ENCODE peak calls at places on chromosomes 12 and 14, in seven cellular contexts. A is IMR-90, T is stomach, P is transverse colon, R is spleen, K is A549, D is HCT116. Q is an unnamed sample.

GRCh38 chr12:69610126-69610525 is 581 bp downstream of the LRRC10 start:
- DNase-seq in R (no peak), K (no peak), P (no peak), T (no peak), D (no peak), A (no peak), Q (no peak)

GRCh38 chr14:24085215-24085614 is 8.9 kb upstream of the PCK2 start:
- DNase-seq in K (no peak), R (no peak), D (no peak), A (no peak), P (no peak), T (no peak), Q (no peak)

GRCh38 chr12:26798013-26798412 is 35.0 kb downstream of the ITPR2 start:
- DNase-seq in A (peak), P (no peak), D (no peak), R (no peak), T (no peak), K (no peak), Q (no peak)

GRCh38 chr12:63977441-63977840 is 132.9 kb downstream of the SRGAP1 start:
- DNase-seq in D (no peak), R (no peak), A (no peak), K (no peak), T (no peak), P (no peak), Q (no peak)

GRCh38 chr14:95052016-95052585 is 105.2 kb downstream of the DICER1 start:
- DNase-seq in P (no peak), D (no peak), R (no peak), K (no peak), A (no peak), T (peak), Q (no peak)

GRCh38 chr12:127803545-127803944 is 463.4 kb upstream of the TMEM132C start:
- DNase-seq in R (no peak), D (no peak), P (no peak), K (no peak), T (no peak), A (no peak), Q (no peak)

GRCh38 chr12:14418526-14418925 is 53.0 kb downstream of the ATF7IP start:
- DNase-seq in R (no peak), K (no peak), T (no peak), D (no peak), P (no peak), A (peak), Q (no peak)

GRCh38 chr14:31479026-31479425 is 8.8 kb downstream of the GPR33 start:
- DNase-seq in D (no peak), K (no peak), A (no peak), T (no peak), R (no peak), P (no peak), Q (no peak)

GRCh38 chr14:78197088-78197487 is 26.9 kb downstream of the NRXN3 start:
- DNase-seq in P (no peak), A (no peak), R (no peak), D (no peak), K (no peak), T (no peak), Q (no peak)

GRCh38 chr12:49549735-49550710 is 11.2 kb downstream of the KCNH3 start:
- DNase-seq in T (no peak), R (no peak), K (no peak), A (no peak), D (no peak), P (no peak), Q (no peak)

GRCh38 chr14:52351561-52352491 is 37.7 kb downstream of the PTGER2 start:
- DNase-seq in A (peak), D (no peak), P (no peak), T (no peak), R (no peak), K (no peak), Q (no peak)

GRCh38 chr14:45664668-45665356 is 411.8 kb upstream of the MIS18BP1 start:
- DNase-seq in D (no peak), R (no peak), P (no peak), A (no peak), K (no peak), T (no peak), Q (no peak)

GRCh38 chr14:61752626-61753025 is 9.6 kb upstream of the SNAPC1 start:
- DNase-seq in R (no peak), T (no peak), K (no peak), D (no peak), P (no peak), A (peak), Q (no peak)

GRCh38 chr12:111384596-111384995 is 15.7 kb upstream of the PHETA1 start:
- DNase-seq in A (no peak), T (no peak), R (no peak), D (no peak), P (no peak), K (no peak), Q (no peak)

GRCh38 chr12:19960527-19960926 is 407.8 kb upstream of the PDE3A start:
- DNase-seq in K (no peak), P (no peak), D (no peak), A (no peak), R (no peak), T (no peak), Q (no peak)

GRCh38 chr12:31828057-31828456 is 99.2 kb upstream of the AMN1 start:
- DNase-seq in K (no peak), P (no peak), A (no peak), D (no peak), T (no peak), R (no peak), Q (no peak)

GRCh38 chr12:17992002-17992656 is 97.9 kb downstream of the RERGL start:
- DNase-seq in D (peak), A (peak), P (no peak), K (peak), R (no peak), T (no peak), Q (no peak)

GRCh38 chr14:45426685-45427282 is 173.8 kb upstream of the MIS18BP1 start:
- DNase-seq in K (peak), T (no peak), A (peak), D (peak), P (no peak), R (no peak), Q (no peak)

GRCh38 chr12:78442454-78442801 is 422.1 kb upstream of the SYT1 start:
- DNase-seq in P (no peak), R (no peak), K (no peak), D (no peak), T (no peak), A (peak), Q (no peak)

GRCh38 chr12:70948236-70948975 is 27.9 kb upstream of the PTPRR start:
- DNase-seq in R (no peak), K (no peak), P (no peak), A (no peak), T (no peak), D (no peak), Q (no peak)

GRCh38 chr12:40446385-40446784 is 221.6 kb downstream of the LRRK2 start:
- DNase-seq in A (peak), R (no peak), P (no peak), T (no peak), K (peak), D (peak), Q (no peak)

GRCh38 chr12:75944097-75944904 is 87.3 kb downstream of the PHLDA1 start:
- DNase-seq in R (no peak), D (peak), P (no peak), K (peak), T (no peak), A (peak), Q (no peak)

GRCh38 chr12:122062832-122063690 is 15.5 kb upstream of the MLXIP start:
- DNase-seq in D (peak), R (no peak), K (peak), T (peak), A (peak), P (peak), Q (no peak)

GRCh38 chr14:88005978-88006851 is 1.3 kb downstream of the GPR65 start:
- DNase-seq in T (no peak), A (no peak), K (no peak), P (peak), D (no peak), R (peak), Q (no peak)
- TF ChIP-seq POLR2A in T (no peak), A (no peak), K (no peak), P (peak), D (no peak), R (no peak), Q (no peak)

GRCh38 chr12:6847676-6848075 is 3.4 kb downstream of the CDCA3 start:
- DNase-seq in K (no peak), P (no peak), A (no peak), R (no peak), T (no peak), D (no peak), Q (no peak)

GRCh38 chr12:6845395-6845794 is 4.7 kb downstream of the GNB3 start:
- DNase-seq in T (no peak), P (peak), D (no peak), A (no peak), K (no peak), R (peak), Q (no peak)

GRCh38 chr12:6849427-6849826 is 1.7 kb downstream of the CDCA3 start:
- DNase-seq in T (no peak), K (no peak), D (no peak), R (no peak), P (peak), A (no peak), Q (no peak)

GRCh38 chr12:6843118-6843902 is 2.6 kb downstream of the GNB3 start:
- DNase-seq in R (no peak), P (peak), K (no peak), T (no peak), D (no peak), A (no peak), Q (no peak)

DNA sequence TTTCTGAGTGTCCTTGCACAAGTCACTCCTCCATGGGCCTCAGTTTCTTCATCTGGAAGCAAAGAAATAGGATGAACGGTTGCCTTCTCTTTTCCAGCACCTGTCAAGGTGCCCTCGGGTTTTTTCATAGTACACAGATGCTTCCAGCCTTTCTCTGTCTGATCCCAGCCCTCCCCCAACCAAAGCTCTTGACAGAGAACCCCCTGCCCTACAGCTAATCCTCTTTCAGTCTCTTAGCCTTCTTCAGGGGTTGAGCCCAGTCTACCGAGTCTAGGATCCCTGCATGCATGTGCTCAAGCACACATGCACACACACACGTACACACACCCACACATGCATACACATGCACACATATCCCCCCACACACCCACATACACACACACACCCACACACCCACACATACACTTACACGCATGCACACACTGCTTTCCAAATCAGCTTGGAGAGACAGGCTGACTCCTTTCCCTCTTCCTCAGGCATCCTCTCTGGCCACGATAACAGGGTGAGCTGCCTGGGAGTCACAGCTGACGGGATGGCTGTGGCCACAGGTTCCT is 4.7 kb downstream of the CDCA3 start:
- DNase-seq in A (no peak), K (no peak), R (no peak), P (no peak), D (no peak), T (no peak), Q (no peak)
- TF ChIP-seq POLR2A in A (no peak), K (no peak), R (no peak), P (no peak), D (no peak), T (no peak), Q (no peak)

GRCh38 chr12:91990525-91990924 is 155.1 kb downstream of the BTG1 start:
- DNase-seq in K (no peak), D (no peak), T (no peak), A (peak), P (no peak), R (no peak), Q (no peak)
- TF ChIP-seq POLR2A in K (no peak), D (no peak), T (no peak), A (no peak), P (no peak), R (no peak), Q (no peak)

GRCh38 chr14:100224229-100224628 is 14.7 kb upstream of the YY1 start:
- DNase-seq in K (no peak), A (no peak), R (peak), P (no peak), D (no peak), T (no peak), Q (no peak)

GRCh38 chr14:100222219-100223093 is 16.5 kb upstream of the YY1 start:
- DNase-seq in T (no peak), R (peak), A (no peak), P (no peak), K (no peak), D (no peak), Q (no peak)

GRCh38 chr14:100223332-100224171 is 15.4 kb upstream of the YY1 start:
- DNase-seq in T (no peak), K (no peak), D (no peak), R (peak), P (no peak), A (peak), Q (no peak)

GRCh38 chr14:100219126-100219785 is 19.7 kb upstream of the YY1 start:
- DNase-seq in R (peak), D (no peak), K (no peak), P (no peak), T (no peak), A (peak), Q (no peak)

GRCh38 chr14:100221419-100222218 is 17.3 kb upstream of the YY1 start:
- DNase-seq in P (peak), A (peak), D (no peak), T (peak), K (no peak), R (peak), Q (no peak)
- TF ChIP-seq POLR2A in P (no peak), A (no peak), D (no peak), T (no peak), K (no peak), R (no peak), Q (no peak)

GRCh38 chr14:58667900-58668299 is 30.1 kb downstream of the DACT1 start:
- DNase-seq in T (no peak), D (no peak), R (no peak), K (no peak), P (no peak), A (no peak), Q (no peak)

GRCh38 chr14:58665773-58666500 is 28.2 kb downstream of the DACT1 start:
- DNase-seq in K (no peak), R (no peak), P (no peak), D (no peak), T (no peak), A (no peak), Q (no peak)

GRCh38 chr14:58666737-58667136 is 29.0 kb downstream of the DACT1 start:
- DNase-seq in T (no peak), P (no peak), D (no peak), A (no peak), R (no peak), K (no peak), Q (no peak)

GRCh38 chr14:58668848-58669480 is 31.2 kb downstream of the DACT1 start:
- DNase-seq in P (no peak), D (no peak), R (no peak), A (no peak), K (no peak), T (no peak), Q (no peak)

GRCh38 chr14:58669556-58670200 is 31.9 kb downstream of the DACT1 start:
- DNase-seq in D (no peak), A (no peak), P (no peak), K (no peak), T (no peak), R (no peak), Q (no peak)
- TF ChIP-seq POLR2A in D (no peak), A (no peak), P (no peak), K (no peak), T (no peak), R (no peak), Q (no peak)

DNA sequence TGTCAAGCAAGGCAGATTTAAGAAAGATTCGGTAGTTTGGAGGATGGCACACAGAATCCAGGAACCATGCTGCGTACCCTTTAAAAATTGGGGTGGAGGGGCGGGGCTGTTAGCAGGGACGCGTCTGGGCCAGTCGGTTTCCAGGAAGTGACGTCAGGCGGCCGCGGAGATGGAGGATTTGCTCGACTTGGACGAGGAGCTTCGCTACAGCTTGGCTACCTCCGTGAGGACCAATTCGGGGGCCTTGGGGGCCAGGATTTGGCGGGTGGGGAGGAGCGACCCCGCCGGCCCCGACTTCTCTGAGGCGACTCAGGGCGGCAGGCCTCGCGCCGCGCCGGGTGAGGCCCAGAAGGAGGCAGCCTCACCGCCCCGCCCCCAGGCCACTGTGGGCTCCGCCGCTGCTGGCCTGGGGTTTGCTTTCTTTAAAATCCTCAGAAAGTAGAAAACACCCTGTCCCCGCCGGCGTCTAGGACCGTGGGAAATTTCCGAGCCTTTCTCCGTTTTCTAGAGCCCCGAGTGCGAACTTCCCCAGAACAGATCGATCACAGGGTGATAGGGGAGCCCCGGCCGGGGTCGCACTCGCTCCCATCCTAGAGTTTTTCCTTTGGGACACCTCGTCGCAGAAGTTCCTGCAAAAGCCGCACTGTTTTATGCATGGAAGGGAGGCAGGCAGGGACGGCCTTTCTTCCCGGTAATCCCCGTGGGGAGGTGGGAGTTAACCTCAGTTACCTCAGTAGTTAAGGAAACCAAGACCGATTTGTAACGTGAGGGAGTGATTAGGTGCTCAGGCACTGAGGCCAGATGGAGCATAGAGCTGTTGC is at the start of gene IFT43:
- DNase-seq in K (peak), T (peak), A (peak), R (peak), P (peak), D (peak), Q (peak)
- TF ChIP-seq POLR2A in K (peak), T (no peak), A (no peak), R (no peak), P (peak), D (no peak), Q (no peak)